ENCODE peak calls at places on chromosomes 1 and 21, in four cellular contexts. V is Panc1, X is HL-60, N is A549. G is an unnamed sample.

GRCh38 chr1:109229531-109230127 is 15.9 kb downstream of the SARS1 start:
- DNase-seq in V (no peak), X (no peak), N (no peak), G (no peak)

GRCh38 chr21:39029086-39029772 is 154.0 kb downstream of the PSMG1 start:
- DNase-seq in V (no peak), X (no peak), N (no peak), G (no peak)

GRCh38 chr1:170970256-170970655 is 34.9 kb downstream of the MROH9 start:
- DNase-seq in V (no peak), X (no peak), N (no peak), G (no peak)

GRCh38 chr1:155083865-155084721 is 5.5 kb downstream of the EFNA3 start:
- DNase-seq in V (no peak), X (peak; percentile 75), N (peak; percentile 74), G (no peak)

GRCh38 chr1:185871627-185872150 is 137.5 kb downstream of the HMCN1 start:
- DNase-seq in V (no peak), X (no peak), N (no peak), G (no peak)

GRCh38 chr1:96309783-96310182 is 411.8 kb upstream of the PTBP2 start:
- DNase-seq in V (no peak), X (peak; percentile 84), N (peak; percentile 11), G (no peak)

GRCh38 chr1:38486115-38486514 is 373.5 kb downstream of the RRAGC start:
- DNase-seq in V (no peak), X (no peak), N (no peak), G (no peak)

GRCh38 chr1:224541901-224542610 is 74.1 kb upstream of the CNIH3 start:
- DNase-seq in V (no peak), X (no peak), N (no peak), G (no peak)

GRCh38 chr1:43936470-43937151 is 3.0 kb downstream of the ARTN start:
- DNase-seq in V (no peak), X (peak; percentile 35), N (no peak), G (no peak)

GRCh38 chr21:28992526-28993292 is at the start of gene LTN1:
- DNase-seq in V (peak; percentile 95), X (peak; percentile 99), N (peak; percentile 98), G (peak; percentile 100)

GRCh38 chr1:229186373-229187056 is 84.4 kb upstream of the RAB4A start:
- DNase-seq in V (no peak), X (no peak), N (no peak), G (no peak)

GRCh38 chr1:232005300-232005699 is 378.7 kb downstream of the DISC1 start:
- DNase-seq in V (no peak), X (no peak), N (no peak), G (no peak)

GRCh38 chr1:25672763-25673409 is 56.3 kb downstream of the MAN1C1 start:
- DNase-seq in V (no peak), X (no peak), N (no peak), G (no peak)

GRCh38 chr1:167628754-167629515 is 1.1 kb upstream of the RCSD1 start:
- DNase-seq in V (no peak), X (no peak), N (no peak), G (no peak)

GRCh38 chr21:41953831-41954653 is at the start of gene C2CD2:
- DNase-seq in V (no peak), X (peak; percentile 52), N (peak; percentile 64), G (peak; percentile 99)

GRCh38 chr1:106998431-106999002 is 58.0 kb upstream of the PRMT6 start:
- DNase-seq in V (no peak), X (no peak), N (no peak), G (no peak)

GRCh38 chr1:32984090-32984828 is 19.6 kb upstream of the RNF19B start:
- DNase-seq in V (no peak), X (no peak), N (no peak), G (no peak)

GRCh38 chr1:59759156-59759925 is 55.4 kb upstream of the HOOK1 start:
- DNase-seq in V (peak; percentile 70), X (peak; percentile 69), N (peak; percentile 71), G (peak; percentile 72)

GRCh38 chr1:7549693-7550161 is 221.4 kb upstream of the VAMP3 start:
- DNase-seq in V (no peak), X (no peak), N (peak; percentile 72), G (no peak)

GRCh38 chr1:186008920-186009737 is 274.9 kb downstream of the HMCN1 start:
- DNase-seq in V (no peak), X (no peak), N (no peak), G (no peak)

GRCh38 chr1:169925505-169926482 is 32.1 kb upstream of the SCYL3 start:
- DNase-seq in V (no peak), X (no peak), N (no peak), G (no peak)

GRCh38 chr1:59404725-59405124 is 107.8 kb downstream of the FGGY start:
- DNase-seq in V (no peak), X (no peak), N (no peak), G (no peak)

GRCh38 chr1:64676386-64676785 is 68.5 kb upstream of the RAVER2 start:
- DNase-seq in V (no peak), X (no peak), N (no peak), G (no peak)

GRCh38 chr1:41672641-41673313 is 188.3 kb upstream of the EDN2 start:
- DNase-seq in V (no peak), X (no peak), N (no peak), G (no peak)

GRCh38 chr1:89545264-89546038 is 20.8 kb downstream of the LRRC8B start:
- DNase-seq in V (no peak), X (no peak), N (no peak), G (peak; percentile 77)

GRCh38 chr1:239603530-239603929 is 217.2 kb downstream of the CHRM3 start:
- DNase-seq in V (no peak), X (no peak), N (no peak), G (no peak)

GRCh38 chr1:20307026-20307425 is 16.4 kb downstream of the VWA5B1 start:
- DNase-seq in V (no peak), X (no peak), N (no peak), G (no peak)

GRCh38 chr21:45592208-45592619 is 50.0 kb upstream of the SLC19A1 start:
- DNase-seq in V (no peak), X (no peak), N (no peak), G (peak; percentile 80)

GRCh38 chr1:94688646-94689045 is 131.5 kb upstream of the SLC44A3 start:
- DNase-seq in V (no peak), X (no peak), N (no peak), G (no peak)

GRCh38 chr1:226268421-226269124 is 40.4 kb downstream of the LIN9 start:
- DNase-seq in V (peak; percentile 8), X (no peak), N (peak; percentile 12), G (no peak)

GRCh38 chr1:19273106-19273843 is 15.3 kb downstream of the AKR7A3 start:
- DNase-seq in V (no peak), X (no peak), N (no peak), G (no peak)
- TF ChIP-seq REST in V (no peak), X (no peak), N (no peak), G (no peak)

GRCh38 chr1:199335496-199335895 is 692.0 kb upstream of the NR5A2 start:
- DNase-seq in V (no peak), X (no peak), N (no peak), G (no peak)

GRCh38 chr1:199338760-199339159 is 688.8 kb upstream of the NR5A2 start:
- DNase-seq in V (no peak), X (no peak), N (no peak), G (no peak)

GRCh38 chr1:199336745-199337640 is 690.5 kb upstream of the NR5A2 start:
- DNase-seq in V (no peak), X (no peak), N (no peak), G (no peak)

GRCh38 chr1:199333180-199333579 is 694.3 kb upstream of the NR5A2 start:
- DNase-seq in V (no peak), X (no peak), N (no peak), G (no peak)
- TF ChIP-seq REST in V (no peak), X (peak; percentile 82), N (no peak), G (no peak)

GRCh38 chr1:221741364-221741970 is 422 bp downstream of the DUSP10 start:
- DNase-seq in V (no peak), X (peak; percentile 51), N (no peak), G (peak; percentile 36)

GRCh38 chr1:221739677-221740025 is 2.2 kb downstream of the DUSP10 start:
- DNase-seq in V (no peak), X (no peak), N (no peak), G (no peak)

GRCh38 chr1:221740260-221740830 is 1.5 kb downstream of the DUSP10 start:
- DNase-seq in V (no peak), X (no peak), N (no peak), G (no peak)

GRCh38 chr1:221740941-221741363 is 937 bp downstream of the DUSP10 start:
- DNase-seq in V (no peak), X (no peak), N (no peak), G (no peak)

DNA sequence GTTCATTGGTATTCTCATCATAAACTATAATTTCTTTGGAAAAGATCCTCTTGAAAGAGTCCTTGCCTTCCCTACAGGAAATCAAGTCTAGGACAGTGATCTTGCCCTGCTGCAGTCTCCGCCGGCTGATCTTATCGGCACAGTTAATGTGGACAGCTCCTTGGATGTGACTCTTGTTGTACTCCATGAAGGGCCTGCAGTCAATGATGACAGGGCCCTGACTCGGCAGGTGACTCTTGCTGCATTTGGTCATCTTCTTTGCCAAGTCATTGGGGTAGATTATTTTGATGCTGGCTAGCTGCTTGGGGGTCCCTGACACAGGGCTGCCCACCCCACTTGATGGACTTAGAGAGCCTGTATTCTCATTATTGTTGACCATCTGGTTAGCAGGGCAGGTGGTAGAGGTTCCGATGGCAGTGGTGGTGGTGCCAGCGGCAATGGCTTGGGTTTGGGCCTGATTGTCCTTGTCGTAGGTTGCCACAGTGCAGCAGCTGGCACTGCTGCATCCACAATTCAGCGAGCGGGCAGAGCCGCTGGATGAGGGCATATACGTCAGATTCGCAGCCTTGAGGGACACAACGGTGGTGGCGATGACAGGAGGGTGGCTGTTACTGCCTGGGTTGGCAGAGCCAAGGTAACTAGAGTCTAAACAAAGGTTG is 2.7 kb downstream of the DUSP10 start:
- DNase-seq in V (no peak), X (no peak), N (no peak), G (peak; percentile 53)
- TF ChIP-seq REST in V (no peak), X (no peak), N (no peak), G (peak; percentile 89)

GRCh38 chr1:230852959-230853358 is 15.4 kb downstream of the C1orf198 start:
- DNase-seq in V (no peak), X (no peak), N (no peak), G (no peak)
- TF ChIP-seq REST in V (no peak), X (no peak), N (no peak), G (no peak)

G was measured in K562.